ENCODE peak calls at places on chromosomes 11 and 22, in four cellular contexts. L is stimulated activated CD4-positive, alpha-beta T cell treated with anti-CD3 and anti-CD28 coated beads, Interleukin-2, amount 100 ng/mL, for 24 hours; C is tibial artery; G is stimulated activated naive CD4-positive, alpha-beta T cell. M is an unnamed sample.

GRCh38 chr11:86811637-86812321 is 11.4 kb downstream of the PRSS23 start:
- DNase-seq in G (no peak), C (no peak), L (no peak), M (no peak)

GRCh38 chr11:65692367-65692766 is 19.7 kb upstream of the KAT5 start:
- DNase-seq in L (no peak), C (no peak), G (no peak), M (no peak)

GRCh38 chr11:66851698-66852465 is 5.0 kb upstream of the LRFN4 start:
- DNase-seq in G (no peak), C (no peak), L (peak; percentile 43), M (no peak)

GRCh38 chr11:70583781-70584218 is 185.5 kb downstream of the CTTN start:
- DNase-seq in L (no peak), C (no peak), G (no peak), M (no peak)

GRCh38 chr22:48885919-48886305 is 941.8 kb downstream of the BRD1 start:
- DNase-seq in G (no peak), L (no peak), C (no peak), M (no peak)

GRCh38 chr11:66614073-66614472 is 2.4 kb upstream of the RBM14 start:
- DNase-seq in G (no peak), C (no peak), L (no peak), M (no peak)

GRCh38 chr11:79520086-79520485 is 79.3 kb upstream of the TENM4 start:
- DNase-seq in C (no peak), G (no peak), L (no peak), M (no peak)

GRCh38 chr11:131094828-131095227 is 178.5 kb upstream of the SNX19 start:
- DNase-seq in G (no peak), L (no peak), C (no peak), M (no peak)

GRCh38 chr11:119584193-119585037 is 144.6 kb downstream of the NECTIN1 start:
- DNase-seq in L (peak; percentile 15), C (peak; percentile 34), G (no peak), M (no peak)

GRCh38 chr11:61800331-61801281 is 7.9 kb downstream of the FEN1 start:
- DNase-seq in L (no peak), C (no peak), G (no peak), M (no peak)

GRCh38 chr11:117146521-117146920 is 2.4 kb downstream of the PAFAH1B2 start:
- DNase-seq in L (no peak), G (no peak), C (no peak), M (no peak)

GRCh38 chr11:27612932-27613669 is 87.2 kb downstream of the BDNF start:
- DNase-seq in C (no peak), L (no peak), G (no peak), M (no peak)

GRCh38 chr11:121576531-121576930 is 123.8 kb upstream of the SORL1-AS1 start:
- DNase-seq in G (no peak), C (peak; percentile 68), L (no peak), M (no peak)

GRCh38 chr22:27780161-27780575 is 21.4 kb downstream of the MN1 start:
- DNase-seq in C (peak; percentile 64), L (no peak), G (no peak), M (no peak)

GRCh38 chr22:37726240-37726887 is 29.5 kb downstream of the TRIOBP start:
- DNase-seq in L (no peak), G (no peak), C (no peak), M (no peak)

GRCh38 chr22:19644314-19645223 is 69.7 kb upstream of the SEPTIN5 start:
- DNase-seq in C (peak; percentile 19), G (no peak), L (no peak), M (no peak)

GRCh38 chr22:45284705-45285305 is at the start of gene UPK3A:
- DNase-seq in L (peak; percentile 73), C (peak; percentile 42), G (peak; percentile 58), M (peak; percentile 49)

GRCh38 chr11:108895579-108896480 is 231.0 kb downstream of the DDX10 start:
- DNase-seq in G (no peak), L (no peak), C (no peak), M (no peak)

GRCh38 chr22:45477366-45478107 is 25.1 kb upstream of the FBLN1 start:
- DNase-seq in C (no peak), G (no peak), L (no peak), M (no peak)

GRCh38 chr11:64219354-64219684 is 6.7 kb downstream of the TRPT1 start:
- DNase-seq in C (no peak), L (no peak), G (no peak), M (no peak)

GRCh38 chr22:22865311-22866072 is 22.1 kb upstream of the IGLL5 start:
- DNase-seq in G (peak; percentile 35), C (no peak), L (peak; percentile 46), M (peak; percentile 33)

GRCh38 chr11:102204174-102204573 is 93.9 kb downstream of the YAP1 start:
- DNase-seq in C (no peak), G (no peak), L (no peak), M (no peak)

GRCh38 chr11:84313830-84314359 is 1027.7 kb upstream of the CCDC90B start:
- DNase-seq in C (no peak), G (no peak), L (no peak), M (no peak)

GRCh38 chr22:27801197-27801615 is 350 bp downstream of the MN1 start:
- DNase-seq in C (no peak), G (peak; percentile 75), L (peak; percentile 44), M (peak; percentile 44)

GRCh38 chr11:128920651-128921050 is 22.0 kb downstream of the TP53AIP1 start:
- DNase-seq in C (no peak), L (no peak), G (no peak), M (no peak)

GRCh38 chr22:24822471-24822870 is 16.5 kb downstream of the SGSM1 start:
- DNase-seq in L (no peak), G (no peak), C (no peak), M (no peak)

GRCh38 chr22:46590334-46590733 is 29.9 kb upstream of the GRAMD4 start:
- DNase-seq in L (no peak), G (no peak), C (no peak), M (no peak)

GRCh38 chr11:61510178-61510979 is 1.8 kb downstream of the LRRC10B start:
- DNase-seq in C (peak; percentile 51), L (no peak), G (no peak), M (no peak)

GRCh38 chr11:86156397-86156977 is 87.6 kb upstream of the PICALM start:
- DNase-seq in G (no peak), L (no peak), C (no peak), M (no peak)

GRCh38 chr11:100759106-100759505 is 72.0 kb downstream of the ARHGAP42 start:
- DNase-seq in C (no peak), L (no peak), G (no peak), M (no peak)

GRCh38 chr22:44381761-44382454 is 69.2 kb upstream of the SHISAL1 start:
- DNase-seq in L (no peak), G (no peak), C (no peak), M (no peak)

GRCh38 chr11:11786234-11786633 is 55.5 kb upstream of the USP47 start:
- DNase-seq in G (no peak), C (no peak), L (no peak), M (no peak)

M was measured in naive thymus-derived CD4-positive, alpha-beta T cell.